ENCODE peak calls at places on chromosomes 13 and 19, in five cellular contexts. U is iris pigment epithelial cell; P is activated T-cell treated with anti-CD3 and anti-CD28 coated beads, Interleukin-2, amount 50 U/mL, for 72 hours; C is ascending aorta; N is LoVo. I is an unnamed sample.

GRCh38 chr19:55301459-55302331 is 17.9 kb downstream of the BRSK1 start:
- DNase-seq in N (peak; percentile 80), P (peak; percentile 95), C (peak; percentile 36), U (peak; percentile 41), I (peak; percentile 53)

GRCh38 chr19:29687244-29687896 is 22.1 kb downstream of the PLEKHF1 start:
- DNase-seq in C (no peak), P (peak; percentile 81), N (peak; percentile 30), U (peak; percentile 99), I (peak; percentile 92)

GRCh38 chr13:74290324-74290773 is 156.1 kb upstream of the KLF12 start:
- DNase-seq in N (no peak), C (no peak), P (peak; percentile 34), U (peak; percentile 95), I (peak; percentile 29)

GRCh38 chr19:29294343-29294811 is 81.4 kb upstream of the UQCRFS1 start:
- DNase-seq in P (no peak), N (no peak), U (no peak), C (no peak), I (no peak)

GRCh38 chr13:113358653-113359052 is 5.3 kb downstream of the GRTP1 start:
- DNase-seq in P (no peak), N (no peak), U (no peak), C (no peak), I (no peak)

GRCh38 chr19:13262450-13262849 is 112.2 kb downstream of the IER2 start:
- DNase-seq in N (peak; percentile 55), P (no peak), U (peak; percentile 45), C (no peak), I (no peak)

GRCh38 chr13:113582841-113583631 is 1.5 kb upstream of the TFDP1 start:
- DNase-seq in C (no peak), P (no peak), N (no peak), U (no peak), I (no peak)

GRCh38 chr13:50941146-50941545 is 31.6 kb downstream of the RNASEH2B start:
- DNase-seq in U (no peak), N (no peak), C (no peak), P (no peak), I (no peak)

GRCh38 chr13:113110048-113110851 is 4.7 kb downstream of the F7 start:
- DNase-seq in P (no peak), C (no peak), U (no peak), N (no peak), I (no peak)

GRCh38 chr19:33432408-33433170 is 59.1 kb downstream of the CEBPG start:
- DNase-seq in N (no peak), P (no peak), U (no peak), C (no peak), I (no peak)

GRCh38 chr19:4713384-4713951 is 10.2 kb downstream of the DPP9 start:
- DNase-seq in C (peak; percentile 65), P (no peak), U (peak; percentile 98), N (peak; percentile 84), I (peak; percentile 95)

GRCh38 chr19:435056-435706 is 25.7 kb downstream of the SHC2 start:
- DNase-seq in U (no peak), C (no peak), P (no peak), N (no peak), I (no peak)

GRCh38 chr19:15524781-15525180 is 16.5 kb downstream of the CYP4F22 start:
- DNase-seq in N (no peak), C (no peak), P (no peak), U (no peak), I (no peak)

GRCh38 chr19:8609210-8610040 is 1.1 kb downstream of the ADAMTS10 start:
- DNase-seq in C (peak; percentile 34), P (peak; percentile 34), U (peak; percentile 72), N (no peak), I (no peak)

GRCh38 chr13:97432232-97432916 is 1.6 kb upstream of the RAP2A start:
- DNase-seq in P (no peak), U (no peak), C (no peak), N (no peak), I (no peak)

GRCh38 chr13:20193924-20194631 is 1.3 kb upstream of the GJB2 start:
- DNase-seq in P (peak; percentile 20), C (no peak), U (no peak), N (no peak), I (no peak)

GRCh38 chr13:61123533-61124269 is 291.9 kb downstream of the PCDH20 start:
- DNase-seq in N (no peak), U (no peak), P (no peak), C (no peak), I (no peak)

GRCh38 chr13:102799544-102800144 is 725 bp downstream of the BIVM start:
- DNase-seq in P (peak; percentile 10), N (peak; percentile 12), C (no peak), U (peak; percentile 27), I (peak; percentile 23)

GRCh38 chr13:98507060-98507797 is 69.7 kb downstream of the STK24 start:
- DNase-seq in U (peak; percentile 54), N (peak; percentile 72), C (no peak), P (no peak), I (no peak)

GRCh38 chr13:113897966-113898365 is 34.1 kb upstream of the GAS6 start:
- DNase-seq in U (no peak), N (no peak), C (no peak), P (no peak), I (no peak)

GRCh38 chr19:7336321-7336973 is 12.3 kb upstream of the ARHGEF18 start:
- DNase-seq in N (no peak), U (no peak), C (no peak), P (no peak), I (no peak)

GRCh38 chr13:44484562-44485164 is 91.5 kb downstream of the TSC22D1 start:
- DNase-seq in U (no peak), N (no peak), C (no peak), P (no peak), I (no peak)

I was measured in gastrocnemius medialis.